ENCODE peak calls at places on chromosomes 2 and 18, in four cellular contexts. U is Calu3, G is T47D, P is endothelial cell. S is an unnamed sample.

GRCh38 chr2:10384089-10384734 is 63.9 kb downstream of the ODC1 start:
- DNase-seq in P (no peak), G (no peak), U (no peak), S (no peak)

GRCh38 chr2:139478191-139478914 is 698.2 kb upstream of the NXPH2 start:
- DNase-seq in P (no peak), G (no peak), U (no peak), S (no peak)

GRCh38 chr2:19799881-19800780 is 101.7 kb downstream of the TTC32 start:
- DNase-seq in U (no peak), P (no peak), G (no peak), S (no peak)

GRCh38 chr2:181917378-181917735 is 25.8 kb downstream of the ITPRID2 start:
- DNase-seq in G (no peak), P (no peak), U (no peak), S (no peak)

GRCh38 chr2:70921839-70922590 is 13.7 kb upstream of the ATP6V1B1 start:
- DNase-seq in U (no peak), G (no peak), P (no peak), S (peak; percentile 40)

GRCh38 chr2:10832228-10832936 is 19.8 kb upstream of the PDIA6 start:
- DNase-seq in U (peak; percentile 87), G (peak; percentile 53), P (peak; percentile 93), S (peak; percentile 83)

GRCh38 chr2:49801898-49802297 is 647.6 kb upstream of the FSHR start:
- DNase-seq in G (no peak), P (no peak), U (no peak), S (no peak)

GRCh38 chr2:96537734-96538486 is 1.4 kb downstream of the ARID5A start:
- DNase-seq in U (no peak), G (no peak), P (no peak), S (no peak)

GRCh38 chr18:72674710-72675109 is 130.6 kb upstream of the CBLN2 start:
- DNase-seq in G (no peak), P (no peak), U (no peak), S (no peak)

GRCh38 chr18:23387265-23387664 is 65.8 kb upstream of the RIOK3 start:
- DNase-seq in U (no peak), P (no peak), G (no peak), S (no peak)

GRCh38 chr18:76328145-76328544 is 166.9 kb downstream of the ZNF516 start:
- DNase-seq in P (no peak), G (no peak), U (no peak), S (no peak)

GRCh38 chr2:239383796-239384156 is 17.0 kb downstream of the HDAC4 start:
- DNase-seq in P (no peak), U (no peak), G (no peak), S (no peak)

S was measured in body of pancreas.